ENCODE peak calls at places on chromosomes 3 and 15, in six cellular contexts. One of them, this sample, is unnamed.

GRCh38 chr3:141083831-141084624 is 32.9 kb downstream of the SPSB4 start:
- DNase-seq in mesendoderm: no peak
- DNase-seq in IMR-90: no peak
- DNase-seq in H9: no peak
- DNase-seq in H1: no peak
- DNase-seq in neuronal stem cell: peak; percentile 75
- DNase-seq in this sample: no peak

GRCh38 chr3:152213086-152213674 is 55.5 kb upstream of the MBNL1 start:
- DNase-seq in H9: no peak
- DNase-seq in neuronal stem cell: no peak
- DNase-seq in H1: no peak
- DNase-seq in IMR-90: no peak
- DNase-seq in mesendoderm: peak; percentile 4
- DNase-seq in this sample: peak; percentile 43

GRCh38 chr15:81774309-81774708 is 271.5 kb downstream of the MEX3B start:
- DNase-seq in H1: no peak
- DNase-seq in neuronal stem cell: no peak
- DNase-seq in IMR-90: no peak
- DNase-seq in H9: no peak
- DNase-seq in mesendoderm: no peak
- DNase-seq in this sample: no peak

GRCh38 chr3:129777806-129778205 is 115.7 kb downstream of the TMCC1 start:
- DNase-seq in IMR-90: no peak
- DNase-seq in H1: no peak
- DNase-seq in mesendoderm: peak; percentile 19
- DNase-seq in H9: no peak
- DNase-seq in neuronal stem cell: no peak
- DNase-seq in this sample: no peak

GRCh38 chr3:33722186-33722585 is 4.1 kb upstream of the CLASP2 start:
- DNase-seq in H1: no peak
- DNase-seq in neuronal stem cell: no peak
- DNase-seq in IMR-90: peak; percentile 20
- DNase-seq in mesendoderm: no peak
- DNase-seq in H9: no peak
- DNase-seq in this sample: peak; percentile 38

GRCh38 chr15:31352283-31352880 is 25.7 kb downstream of the KLF13 start:
- DNase-seq in mesendoderm: no peak
- DNase-seq in H1: no peak
- DNase-seq in IMR-90: peak; percentile 4
- DNase-seq in H9: no peak
- DNase-seq in neuronal stem cell: no peak
- DNase-seq in this sample: no peak

GRCh38 chr15:98823012-98823458 is 174.7 kb downstream of the IGF1R start:
- DNase-seq in neuronal stem cell: no peak
- DNase-seq in H1: no peak
- DNase-seq in H9: peak; percentile 83
- DNase-seq in IMR-90: peak; percentile 96
- DNase-seq in mesendoderm: peak; percentile 95
- DNase-seq in this sample: peak; percentile 82

GRCh38 chr15:64246364-64247189 is 83.8 kb upstream of the PPIB start:
- DNase-seq in neuronal stem cell: peak; percentile 11
- DNase-seq in H9: peak; percentile 46
- DNase-seq in mesendoderm: peak; percentile 83
- DNase-seq in IMR-90: peak; percentile 93
- DNase-seq in H1: no peak
- DNase-seq in this sample: peak; percentile 96

DNA sequence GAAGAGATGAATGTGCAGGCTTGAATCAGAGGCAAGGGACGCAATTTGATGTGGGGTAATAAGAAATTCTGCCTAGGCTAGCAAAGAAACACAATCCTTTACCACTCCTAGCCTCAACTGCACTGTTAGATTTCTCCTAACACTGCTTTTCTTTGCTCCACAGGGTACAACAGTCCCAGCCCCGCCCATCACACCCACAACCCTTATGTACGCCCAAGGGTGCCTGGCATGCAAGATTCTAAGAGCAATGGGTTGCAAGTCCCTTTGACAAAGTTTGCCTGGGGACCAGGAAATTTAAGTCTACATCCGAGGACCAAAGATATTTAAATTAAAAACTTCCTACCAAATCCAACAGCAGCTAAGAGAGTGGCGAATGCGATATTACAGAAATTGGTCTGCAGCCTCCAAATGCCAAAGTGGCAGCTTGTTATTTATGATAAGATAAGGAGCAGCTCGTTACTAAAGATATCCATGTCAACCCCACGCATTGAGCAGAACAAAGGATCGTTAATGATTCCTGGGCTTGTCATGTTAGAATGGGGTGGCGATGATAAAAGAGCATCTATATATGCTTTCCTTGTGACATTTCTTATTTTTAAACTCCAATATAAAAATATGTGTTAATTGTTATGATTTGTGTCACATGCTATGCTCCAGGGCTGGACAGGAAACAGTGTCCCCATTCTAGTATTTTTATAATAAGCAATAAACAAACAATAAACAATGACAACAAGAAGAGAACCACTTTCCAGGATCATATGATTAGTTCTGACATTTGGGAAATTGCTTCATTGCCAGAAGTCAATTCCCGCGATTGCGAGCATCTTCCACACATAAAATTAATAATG is 261.1 kb downstream of the FHIT start:
- DNase-seq in neuronal stem cell: no peak
- DNase-seq in IMR-90: no peak
- DNase-seq in H9: no peak
- DNase-seq in H1: no peak
- DNase-seq in mesendoderm: peak; percentile 49
- DNase-seq in this sample: no peak
- H3K79me1 ChIP-seq in neuronal stem cell: no peaks in the 10 kb centered on the region
- H3K79me1 ChIP-seq in IMR-90: no peaks in the 10 kb centered on the region
- H3K79me1 ChIP-seq in H9: no peaks in the 10 kb centered on the region
- H3K79me1 ChIP-seq in H1: no peaks in the 10 kb centered on the region
- H3K79me1 ChIP-seq in mesendoderm: no peaks in the 10 kb centered on the region
- H3K79me1 ChIP-seq in this sample: no peaks in the 10 kb centered on the region

DNA sequence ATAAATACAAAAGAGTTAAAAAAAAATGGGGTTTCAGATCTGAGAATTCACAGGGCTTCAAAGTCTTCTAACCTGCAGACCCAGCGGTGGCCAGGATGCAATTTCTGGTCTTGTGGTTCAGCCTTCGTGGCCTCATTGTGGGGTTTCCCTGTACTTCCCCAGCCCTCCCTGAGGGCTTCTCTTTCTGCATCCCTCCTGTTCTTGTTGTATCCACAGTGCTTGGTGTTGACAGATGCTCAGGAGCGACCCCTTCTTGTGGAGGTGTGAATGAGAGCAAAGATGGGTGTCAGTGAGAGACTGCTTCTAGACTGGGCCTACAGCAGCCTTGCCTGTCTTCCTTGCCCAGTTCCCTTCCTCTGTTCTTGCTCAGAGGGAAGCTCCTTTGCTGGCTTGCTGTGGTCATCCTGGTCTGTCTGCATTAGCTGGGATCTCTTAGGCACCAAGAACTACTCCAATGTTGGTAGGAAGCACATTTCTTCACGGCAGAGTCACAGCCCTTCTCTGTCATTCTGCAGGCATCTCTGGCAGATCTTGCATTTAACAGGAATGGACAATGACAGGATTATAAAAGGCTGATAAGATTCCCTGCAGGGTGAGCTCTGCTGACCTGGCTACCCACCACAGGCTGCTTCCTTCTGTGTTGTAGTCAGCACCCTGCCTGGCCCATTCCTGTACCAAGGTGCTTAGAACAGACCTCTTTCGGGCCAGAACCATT is 317.8 kb upstream of the C2CD4B start:
- DNase-seq in IMR-90: peak; percentile 65
- DNase-seq in neuronal stem cell: peak; percentile 33
- DNase-seq in H9: peak; percentile 85
- DNase-seq in mesendoderm: peak; percentile 97
- DNase-seq in H1: peak; percentile 75
- DNase-seq in this sample: peak; percentile 73
- H2BK5ac ChIP-seq in IMR-90: peak overlapping the region; percentile 31
- H2BK5ac ChIP-seq in neuronal stem cell: no peak overlapping the region
- H2BK5ac ChIP-seq in H9: no peak overlapping the region
- H2BK5ac ChIP-seq in mesendoderm: no peak overlapping the region
- H2BK5ac ChIP-seq in H1: no peak overlapping the region
- H2BK5ac ChIP-seq in this sample: no peak overlapping the region

GRCh38 chr15:45378913-45379262 is 544 bp upstream of the GATM start:
- DNase-seq in H9: no peak
- DNase-seq in H1: no peak
- DNase-seq in IMR-90: no peak
- DNase-seq in neuronal stem cell: no peak
- DNase-seq in mesendoderm: no peak
- DNase-seq in this sample: no peak
- H2BK15ac ChIP-seq in H9: no peak overlapping the region
- H2BK15ac ChIP-seq in H1: no peak overlapping the region
- H2BK15ac ChIP-seq in IMR-90: no peak overlapping the region
- H2BK15ac ChIP-seq in neuronal stem cell: no peak overlapping the region
- H2BK15ac ChIP-seq in mesendoderm: no peak overlapping the region
- H2BK15ac ChIP-seq in this sample: no peak overlapping the region

GRCh38 chr3:119497824-119498187 is 541 bp upstream of the TIMMDC1 start:
- DNase-seq in neuronal stem cell: peak; percentile 5
- DNase-seq in IMR-90: peak; percentile 21
- DNase-seq in H1: no peak
- DNase-seq in mesendoderm: peak; percentile 55
- DNase-seq in H9: no peak
- DNase-seq in this sample: peak; percentile 42
- H3K79me1 ChIP-seq in neuronal stem cell: peaks cover 3% of the 10 kb centered on the region
- H3K79me1 ChIP-seq in IMR-90: peaks cover 18% of the 10 kb centered on the region
- H3K79me1 ChIP-seq in H1: no peaks in the 10 kb centered on the region
- H3K79me1 ChIP-seq in mesendoderm: no peaks in the 10 kb centered on the region
- H3K79me1 ChIP-seq in H9: no peaks in the 10 kb centered on the region
- H3K79me1 ChIP-seq in this sample: peaks cover 6% of the 10 kb centered on the region

DNA sequence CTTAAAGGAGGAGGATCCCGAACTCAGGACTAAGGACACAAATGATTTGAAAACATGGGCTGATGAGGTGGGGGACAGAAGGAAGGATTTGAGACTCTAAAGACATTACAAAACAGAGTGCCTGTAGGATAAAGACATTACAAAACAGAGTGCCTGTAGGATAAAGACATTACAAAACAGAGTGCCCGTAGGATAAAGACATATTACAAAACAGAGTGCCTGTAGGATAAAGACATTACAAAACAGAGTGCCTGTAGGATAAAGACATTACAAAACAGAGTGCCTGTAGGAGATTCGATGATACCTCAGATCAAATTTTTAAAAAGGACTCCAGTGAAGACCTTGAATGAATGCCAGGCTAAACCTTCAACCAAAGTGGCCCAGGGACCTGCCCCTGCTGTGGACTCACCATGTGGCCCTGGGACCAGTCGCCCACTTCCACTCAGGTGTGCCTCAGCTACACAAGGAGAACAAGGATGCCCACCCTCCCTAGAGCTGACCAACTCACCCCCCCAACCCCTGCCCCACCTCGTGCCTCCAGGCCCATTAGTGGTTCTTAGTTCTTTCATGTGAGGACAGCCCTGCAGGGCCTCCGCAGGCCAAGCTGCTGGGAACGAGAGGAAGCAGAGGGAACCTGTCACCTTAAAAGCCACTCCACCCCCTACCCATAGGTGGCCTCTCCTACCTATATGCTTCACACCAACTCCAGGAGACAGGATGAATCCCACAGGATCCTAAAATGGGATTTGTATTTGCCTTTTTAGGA is 59.8 kb downstream of the SH3BP5 start:
- DNase-seq in H9: no peak
- DNase-seq in mesendoderm: peak; percentile 72
- DNase-seq in H1: no peak
- DNase-seq in IMR-90: no peak
- DNase-seq in neuronal stem cell: no peak
- DNase-seq in this sample: no peak
- H2BK5ac ChIP-seq in H9: no peak overlapping the region
- H2BK5ac ChIP-seq in mesendoderm: no peak overlapping the region
- H2BK5ac ChIP-seq in H1: no peak overlapping the region
- H2BK5ac ChIP-seq in IMR-90: no peak overlapping the region
- H2BK5ac ChIP-seq in neuronal stem cell: no peak overlapping the region
- H2BK5ac ChIP-seq in this sample: no peak overlapping the region

DNA sequence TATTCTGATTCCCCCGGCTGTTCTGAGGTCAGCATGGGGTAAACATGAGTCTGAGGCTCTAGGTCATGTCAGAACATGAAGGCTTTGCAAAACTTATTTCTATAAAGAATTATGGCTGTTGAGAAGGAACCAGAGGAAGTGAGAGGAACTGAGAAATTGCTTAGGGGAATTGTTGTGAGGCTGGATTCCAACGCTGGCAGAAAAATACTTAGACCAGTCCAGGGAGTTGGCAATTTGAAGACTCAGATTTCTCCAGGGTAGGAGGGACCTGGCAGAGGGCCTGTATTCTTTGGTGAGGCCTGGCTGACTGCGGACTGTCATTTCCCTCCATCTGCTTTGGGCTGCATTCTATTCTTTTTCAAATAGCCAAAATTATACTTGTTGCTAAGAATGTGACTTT is 155.5 kb downstream of the PLD1 start:
- DNase-seq in IMR-90: peak; percentile 31
- DNase-seq in neuronal stem cell: no peak
- DNase-seq in H9: no peak
- DNase-seq in H1: no peak
- DNase-seq in mesendoderm: no peak
- DNase-seq in this sample: no peak
- H2BK15ac ChIP-seq in IMR-90: no peak overlapping the region
- H2BK15ac ChIP-seq in neuronal stem cell: no peak overlapping the region
- H2BK15ac ChIP-seq in H9: no peak overlapping the region
- H2BK15ac ChIP-seq in H1: no peak overlapping the region
- H2BK15ac ChIP-seq in mesendoderm: no peak overlapping the region
- H2BK15ac ChIP-seq in this sample: no peak overlapping the region

This sample was measured in mesenchymal stem cell.